ENCODE peak calls at places on chromosomes 5 and 9, in five cellular contexts. Y, Q, K, T and D are unnamed samples.

GRCh38 chr9:127318651-127319167 is 54.1 kb downstream of the GARNL3 start:
- DNase-seq in K (no peak), Q (no peak), Y (no peak), T (no peak), D (no peak)

GRCh38 chr5:101425345-101425744 is 522.3 kb upstream of the ST8SIA4 start:
- DNase-seq in T (no peak), K (no peak), Q (no peak), Y (no peak), D (no peak)

GRCh38 chr5:74946471-74946870 is 80.3 kb upstream of the FAM169A start:
- DNase-seq in T (no peak), Y (no peak), K (no peak), Q (no peak), D (no peak)

GRCh38 chr9:8070779-8071444 is 271.3 kb upstream of the DMAC1 start:
- DNase-seq in T (no peak), K (no peak), Y (no peak), Q (no peak), D (no peak)

GRCh38 chr9:131868766-131869165 is 128.9 kb upstream of the RAPGEF1 start:
- DNase-seq in Q (no peak), Y (no peak), K (no peak), T (no peak), D (no peak)

GRCh38 chr9:673264-673965 is 168.1 kb upstream of the DMRT1 start:
- DNase-seq in Q (no peak), T (no peak), Y (no peak), K (no peak), D (no peak)

GRCh38 chr5:53403758-53404157 is 76.7 kb upstream of the FST start:
- DNase-seq in Y (no peak), Q (no peak), K (no peak), T (no peak), D (no peak)

GRCh38 chr9:136239963-136240330 is 5.7 kb downstream of the QSOX2 start:
- DNase-seq in Y (no peak), K (no peak), T (peak; percentile 23), Q (no peak), D (no peak)

GRCh38 chr5:180932660-180933059 is 33.7 kb downstream of the BTNL8 start:
- DNase-seq in K (no peak), Q (no peak), Y (no peak), T (no peak), D (no peak)

GRCh38 chr5:171272996-171273970 is 35.8 kb upstream of the TLX3 start:
- DNase-seq in Y (no peak), T (no peak), K (no peak), Q (peak; percentile 12), D (no peak)

GRCh38 chr5:62617943-62618342 is 39.3 kb downstream of the LRRC70 start:
- DNase-seq in K (no peak), Y (no peak), T (no peak), Q (no peak), D (no peak)

GRCh38 chr5:55911784-55912653 is 60.9 kb downstream of the IL31RA start:
- DNase-seq in T (no peak), Y (no peak), Q (no peak), K (no peak), D (no peak)

GRCh38 chr9:120692901-120693573 is 21.2 kb downstream of the MEGF9 start:
- DNase-seq in T (no peak), Y (no peak), K (no peak), Q (no peak), D (no peak)

GRCh38 chr5:6188344-6188743 is 190.0 kb downstream of the MED10 start:
- DNase-seq in Y (no peak), Q (no peak), K (no peak), T (peak; percentile 55), D (no peak)

GRCh38 chr9:132552041-132552440 is 30.4 kb upstream of the BARHL1 start:
- DNase-seq in K (no peak), Q (no peak), Y (no peak), T (no peak), D (no peak)

GRCh38 chr9:113349434-113350337 is at the start of gene BSPRY:
- DNase-seq in K (peak; percentile 75), Y (peak; percentile 67), Q (no peak), T (no peak), D (no peak)

GRCh38 chr9:134661791-134662142 is 20.2 kb downstream of the COL5A1 start:
- DNase-seq in Y (no peak), Q (no peak), K (peak; percentile 46), T (no peak), D (no peak)

GRCh38 chr9:134663084-134663483 is 21.5 kb downstream of the COL5A1 start:
- DNase-seq in K (peak; percentile 24), Y (no peak), T (no peak), Q (no peak), D (no peak)

GRCh38 chr9:134661299-134661698 is 19.7 kb downstream of the COL5A1 start:
- DNase-seq in T (no peak), Q (no peak), K (no peak), Y (no peak), D (no peak)

GRCh38 chr9:134663753-134664415 is 22.3 kb downstream of the COL5A1 start:
- DNase-seq in Y (no peak), K (no peak), Q (no peak), T (no peak), D (no peak)

DNA sequence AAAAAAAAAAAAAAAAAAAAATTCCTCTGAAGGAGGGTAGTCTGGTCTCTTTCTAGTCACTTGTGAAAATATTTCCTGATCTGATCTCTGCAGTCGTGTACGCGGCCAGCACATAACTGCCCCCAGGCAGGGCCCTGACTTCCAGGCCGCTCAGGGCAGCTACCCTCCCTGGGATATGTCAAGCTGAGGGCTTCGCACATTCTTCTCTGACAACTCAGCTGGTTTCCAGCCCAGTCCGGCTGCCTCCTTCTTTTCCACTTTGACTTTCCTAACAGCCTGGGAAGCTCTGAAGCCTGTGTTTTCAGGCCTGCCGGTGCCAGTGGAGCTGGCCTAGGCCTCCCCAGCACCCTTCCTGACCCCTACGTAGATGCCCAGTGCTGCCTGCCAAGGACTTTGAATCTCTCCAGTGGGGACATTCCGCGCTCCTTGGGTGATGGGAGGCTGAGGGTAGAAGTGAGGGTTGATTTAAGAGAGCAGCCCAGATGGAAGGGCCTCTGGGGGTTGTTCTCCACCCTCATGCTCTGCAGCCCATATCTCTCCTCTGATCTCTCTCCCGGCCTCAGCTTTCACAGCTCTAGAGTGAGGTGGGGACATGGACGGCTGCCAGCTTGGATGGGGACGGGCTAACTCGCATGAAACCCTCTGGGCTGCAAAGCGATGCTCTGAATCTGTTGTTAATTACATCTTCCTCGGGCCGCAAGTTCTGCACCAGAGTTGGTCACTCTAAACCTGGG is 20.7 kb downstream of the COL5A1 start:
- DNase-seq in K (peak; percentile 47), Q (no peak), T (no peak), Y (no peak), D (no peak)
- H3K27ac ChIP-seq in K (peak overlapping the region; percentile 81), Q (no peak overlapping the region), T (no peak overlapping the region), Y (no peak overlapping the region), D (peak overlapping the region; percentile 5)

GRCh38 chr9:14992025-14992424 is 81.8 kb upstream of the FREM1 start:
- DNase-seq in Y (no peak), Q (no peak), K (no peak), T (no peak), D (no peak)

GRCh38 chr9:14993061-14993800 is 83.0 kb upstream of the FREM1 start:
- DNase-seq in Q (peak; percentile 84), T (no peak), Y (peak; percentile 88), K (peak; percentile 87), D (peak; percentile 85)

GRCh38 chr9:14993891-14994554 is 83.8 kb upstream of the FREM1 start:
- DNase-seq in T (no peak), Y (no peak), K (no peak), Q (peak; percentile 54), D (no peak)

GRCh38 chr9:14994738-14995137 is 84.5 kb upstream of the FREM1 start:
- DNase-seq in Y (no peak), K (no peak), Q (no peak), T (no peak), D (no peak)

DNA sequence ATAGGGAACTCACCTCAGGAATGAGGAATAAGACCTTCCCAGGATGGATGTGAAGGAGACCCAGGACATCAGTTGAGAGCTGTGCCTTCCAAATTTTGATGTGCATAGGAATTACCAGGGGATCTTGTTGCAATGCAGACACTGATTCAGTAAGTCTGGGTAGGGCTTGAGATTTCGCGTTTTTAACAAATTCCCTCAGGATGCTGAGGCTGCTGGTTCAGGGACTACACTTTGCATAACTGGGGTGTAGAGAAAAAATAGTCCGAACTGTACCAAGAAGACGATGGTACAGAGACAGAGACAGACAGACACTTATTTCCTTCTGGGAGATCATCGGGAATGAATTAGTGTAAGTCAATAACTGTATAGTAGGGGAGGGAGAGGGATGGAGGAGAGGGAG is 82.3 kb upstream of the FREM1 start:
- DNase-seq in K (no peak), Y (no peak), T (no peak), Q (peak; percentile 4), D (no peak)
- H3K4me3 ChIP-seq in K (no peak overlapping the region), Y (no peak overlapping the region), T (no peak overlapping the region), Q (peak overlapping the region; percentile 33), D (no peak overlapping the region)

GRCh38 chr9:101536938-101537337 is 3.3 kb downstream of the RNF20 start:
- DNase-seq in T (no peak), K (no peak), Y (no peak), Q (peak; percentile 37), D (no peak)
- TF ChIP-seq CTCF in T (no peak), K (no peak), Y (no peak), Q (no peak), D (no peak)

GRCh38 chr9:125493861-125494554 is 213.0 kb downstream of the MAPKAP1 start:
- DNase-seq in T (no peak), Y (no peak), Q (no peak), K (no peak), D (no peak)
- H3K27ac ChIP-seq in T (no peak overlapping the region), Y (no peak overlapping the region), Q (no peak overlapping the region), K (no peak overlapping the region), D (no peak overlapping the region)

DNA sequence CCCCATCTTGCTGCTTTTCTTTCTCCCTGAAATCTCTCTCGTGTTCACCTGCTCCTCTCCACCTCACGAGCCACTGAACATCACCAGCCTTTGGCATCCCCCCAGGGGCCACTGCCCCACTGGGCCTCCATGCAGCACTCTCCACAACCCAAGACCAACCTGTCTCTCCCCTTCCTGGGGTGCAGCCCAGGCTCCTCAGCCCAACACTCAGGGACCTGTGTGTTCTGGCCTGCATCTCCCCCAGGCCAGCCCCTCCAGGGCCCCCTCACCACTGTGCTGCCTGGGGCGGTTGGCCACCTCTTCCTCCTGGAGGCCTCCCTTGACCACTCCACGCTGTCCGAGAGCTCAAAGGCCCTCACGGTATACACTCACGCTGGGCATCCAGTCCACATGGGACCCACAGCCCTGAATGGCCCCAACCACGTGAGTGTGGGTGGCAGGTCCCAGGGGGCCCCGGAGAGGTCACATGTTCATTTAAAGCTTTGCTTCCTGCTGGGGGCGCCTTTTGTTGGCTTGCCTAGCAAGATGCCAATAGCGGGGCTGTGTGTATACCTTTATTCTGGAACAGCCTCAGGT is 453 bp upstream of the DOK3 start:
- DNase-seq in Q (no peak), Y (no peak), K (no peak), T (no peak), D (no peak)
- H3K4me3 ChIP-seq in Q (no peak overlapping the region), Y (no peak overlapping the region), K (peak overlapping the region; percentile 57), T (peak overlapping the region; percentile 87), D (no peak overlapping the region)